ENCODE peak calls at places on chromosome 15, in nine cellular contexts. T is H1, F is IMR-90, I is fibroblast of mammary gland, J is lung, M is HCT116, P is mammary epithelial cell, W is fibroblast of pulmonary artery, G is endodermal cell. X is an unnamed sample.

GRCh38 chr15:93759626-93760025 is 471.7 kb upstream of the MCTP2 start:
- DNase-seq in T (no peak), F (no peak), I (no peak), J (no peak), M (no peak), P (peak), W (no peak), G (no peak), X (no peak)

GRCh38 chr15:71436854-71437253 is 321.6 kb downstream of the THSD4 start:
- DNase-seq in T (no peak), F (no peak), I (no peak), J (no peak), M (no peak), P (no peak), W (no peak), G (no peak), X (no peak)

GRCh38 chr15:55789066-55789660 is 46.2 kb upstream of the PRTG start:
- DNase-seq in T (peak), F (no peak), I (peak), J (no peak), M (peak), P (no peak), W (no peak), G (peak), X (no peak)

GRCh38 chr15:69398541-69398940 is 15.6 kb upstream of the KIF23 start:
- DNase-seq in T (no peak), F (peak), I (peak), J (no peak), M (no peak), P (peak), W (no peak), G (no peak), X (no peak)

GRCh38 chr15:92930061-92930460 is 29.9 kb downstream of the CHD2 start:
- DNase-seq in T (no peak), F (peak), I (no peak), J (no peak), M (no peak), P (no peak), W (no peak), G (no peak), X (no peak)

GRCh38 chr15:101318810-101319200 is 23.8 kb upstream of the SNRPA1 start:
- DNase-seq in T (no peak), F (no peak), I (no peak), J (no peak), M (no peak), P (no peak), W (no peak), G (no peak), X (no peak)

GRCh38 chr15:48190932-48191573 is 412 bp upstream of the CTXN2 start:
- DNase-seq in T (peak), F (peak), I (peak), J (peak), M (no peak), P (peak), W (peak), G (peak), X (no peak)

GRCh38 chr15:78565951-78566774 is 843 bp downstream of the CHRNA5 start:
- DNase-seq in T (peak), F (peak), I (peak), J (no peak), M (no peak), P (peak), W (peak), G (peak), X (peak)

GRCh38 chr15:73125219-73125618 is 73.0 kb downstream of the NEO1 start:
- DNase-seq in T (no peak), F (peak), I (peak), J (no peak), M (no peak), P (peak), W (peak), G (no peak), X (no peak)

GRCh38 chr15:30962659-30963058 is 28.8 kb downstream of the MTMR10 start:
- DNase-seq in T (no peak), F (no peak), I (no peak), J (no peak), M (no peak), P (no peak), W (no peak), G (no peak), X (no peak)

GRCh38 chr15:57463360-57463759 is 87.1 kb downstream of the CGNL1 start:
- DNase-seq in T (no peak), F (no peak), I (no peak), J (no peak), M (no peak), P (no peak), W (no peak), G (no peak), X (no peak)

GRCh38 chr15:33068531-33068990 is 126.0 kb downstream of the FMN1 start:
- DNase-seq in T (no peak), F (no peak), I (peak), J (peak), M (no peak), P (peak), W (no peak), G (peak), X (no peak)

GRCh38 chr15:79170256-79170664 is 79.7 kb upstream of the RASGRF1 start:
- DNase-seq in T (no peak), F (no peak), I (no peak), J (no peak), M (no peak), P (peak), W (peak), G (no peak), X (no peak)

GRCh38 chr15:67823371-67824156 is 1.7 kb upstream of the SKOR1 start:
- DNase-seq in T (peak), F (no peak), I (no peak), J (no peak), M (no peak), P (no peak), W (no peak), G (peak), X (no peak)

GRCh38 chr15:80604583-80605506 is 90.3 kb upstream of the ABHD17C start:
- DNase-seq in T (peak), F (no peak), I (no peak), J (no peak), M (no peak), P (no peak), W (no peak), G (peak), X (no peak)

GRCh38 chr15:26891448-26891881 is 24.6 kb downstream of the GABRA5 start:
- DNase-seq in T (peak), F (peak), I (peak), J (peak), M (no peak), P (peak), W (peak), G (peak), X (peak)
- H3K4me3 ChIP-seq in T (no peak), F (peak), I (no peak), J (no peak), M (no peak), P (peak), W (peak), G (no peak), X (no peak)

DNA sequence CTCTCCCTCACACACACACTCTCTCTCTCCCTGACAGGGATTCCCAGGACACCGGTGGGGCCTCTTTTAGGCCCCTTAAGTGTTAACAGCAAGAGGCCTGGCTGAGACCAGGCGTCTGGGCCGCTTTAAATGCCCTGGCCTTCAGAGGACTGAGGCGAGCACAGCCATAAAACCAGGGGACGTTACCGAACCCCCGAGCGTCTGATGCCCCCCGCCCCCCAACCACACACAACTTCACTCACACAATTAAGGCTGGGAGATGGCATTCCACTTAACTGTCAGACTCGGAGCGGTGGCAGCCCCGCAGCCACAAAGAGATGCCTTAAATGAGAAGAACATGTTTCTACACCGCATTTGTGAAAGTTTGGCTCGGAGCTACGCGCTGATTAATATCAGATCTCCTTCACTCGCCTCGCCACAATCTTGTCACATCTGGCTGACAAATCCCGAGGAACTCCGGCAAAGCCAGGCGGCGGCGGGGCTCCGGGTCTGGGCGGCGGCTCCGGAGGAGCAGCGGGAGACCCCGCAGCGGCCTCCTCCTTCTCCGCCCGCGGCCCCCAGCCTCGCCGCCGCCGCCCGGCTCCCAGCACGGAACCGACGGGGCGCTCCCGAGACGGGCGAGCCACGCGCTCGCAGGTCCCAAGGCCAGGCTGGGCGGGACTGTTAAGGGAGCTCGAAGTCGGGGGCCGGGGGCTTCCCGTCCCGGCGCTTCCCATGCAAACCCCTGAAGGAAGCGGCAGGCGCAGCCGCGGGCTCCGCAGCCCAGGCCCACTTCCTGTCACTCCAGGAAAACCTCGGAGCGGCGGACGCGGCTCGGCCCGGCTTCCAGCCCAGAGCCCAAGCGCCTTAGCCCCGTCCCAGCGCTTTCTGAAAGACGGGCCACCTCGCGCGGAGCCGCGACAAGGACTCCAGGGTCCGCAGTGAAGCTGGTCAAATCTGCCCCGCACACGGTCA is 1.3 kb downstream of the BNC1 start:
- DNase-seq in T (peak), F (no peak), I (peak), J (no peak), M (no peak), P (peak), W (peak), G (peak), X (no peak)
- H3K4me3 ChIP-seq in T (peak), F (peak), I (peak), J (peak), M (no peak), P (peak), W (peak), G (peak), X (no peak)

GRCh38 chr15:52137432-52138357 is 25.1 kb upstream of the BCL2L10 start:
- DNase-seq in T (no peak), F (no peak), I (no peak), J (no peak), M (no peak), P (no peak), W (no peak), G (peak), X (no peak)

GRCh38 chr15:52133510-52134220 is 21.1 kb upstream of the BCL2L10 start:
- DNase-seq in T (no peak), F (no peak), I (no peak), J (no peak), M (no peak), P (no peak), W (no peak), G (peak), X (no peak)

GRCh38 chr15:52132066-52132465 is 19.5 kb upstream of the BCL2L10 start:
- DNase-seq in T (no peak), F (no peak), I (no peak), J (no peak), M (no peak), P (no peak), W (no peak), G (peak), X (no peak)

GRCh38 chr15:52136471-52136993 is 24.0 kb upstream of the BCL2L10 start:
- DNase-seq in T (no peak), F (peak), I (no peak), J (no peak), M (no peak), P (no peak), W (no peak), G (peak), X (no peak)

DNA sequence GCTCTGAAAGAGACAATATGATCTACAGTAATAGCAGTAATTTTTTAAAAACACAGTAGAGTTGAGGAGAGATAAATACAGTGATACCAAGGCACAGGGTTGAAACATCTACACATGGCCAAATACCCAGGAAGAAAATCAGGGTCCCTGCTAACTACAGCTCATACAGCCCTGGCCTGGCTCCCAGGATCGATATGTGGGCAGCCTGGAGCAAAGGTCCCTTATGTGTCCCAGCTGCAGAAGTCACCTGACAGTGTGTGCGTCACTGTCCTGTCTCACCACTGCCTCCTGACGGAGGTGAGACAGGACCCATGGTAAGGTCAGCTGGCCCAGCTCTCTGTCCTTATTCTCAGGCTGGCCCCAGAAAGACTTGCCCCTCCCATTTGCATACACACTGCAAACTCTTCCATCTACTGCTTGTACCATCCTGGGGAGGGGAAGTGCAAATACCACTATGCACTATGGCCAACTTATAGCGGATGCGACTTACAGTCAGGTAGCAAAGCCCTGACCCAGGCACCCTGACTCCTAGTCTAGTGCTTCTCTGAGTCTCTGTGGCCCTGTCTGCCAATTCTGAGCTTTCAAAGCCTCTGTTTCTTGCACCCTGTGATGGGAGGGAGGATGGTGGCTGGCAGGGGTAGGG is 22.0 kb upstream of the BCL2L10 start:
- DNase-seq in T (no peak), F (no peak), I (no peak), J (no peak), M (no peak), P (no peak), W (no peak), G (peak), X (no peak)
- H3K4me3 ChIP-seq in T (no peak), F (no peak), I (no peak), J (no peak), M (no peak), P (no peak), W (no peak), G (no peak), X (no peak)

GRCh38 chr15:99731336-99732267 is 1.6 kb downstream of the LYSMD4 start:
- DNase-seq in T (peak), F (no peak), I (no peak), J (no peak), M (no peak), P (peak), W (peak), G (peak), X (no peak)
- H3K4me3 ChIP-seq in T (peak), F (peak), I (peak), J (peak), M (peak), P (peak), W (peak), G (peak), X (no peak)

GRCh38 chr15:76905855-76906254 is 715 bp upstream of the SCAPER start:
- DNase-seq in T (no peak), F (no peak), I (peak), J (no peak), M (no peak), P (no peak), W (no peak), G (no peak), X (no peak)
- H3K4me3 ChIP-seq in T (peak), F (peak), I (no peak), J (no peak), M (peak), P (no peak), W (peak), G (peak), X (peak)

GRCh38 chr15:39581501-39582285 is 814 bp downstream of the THBS1 start:
- DNase-seq in T (no peak), F (peak), I (peak), J (peak), M (no peak), P (peak), W (peak), G (peak), X (no peak)

GRCh38 chr15:39580630-39581500 is at the start of gene THBS1:
- DNase-seq in T (peak), F (peak), I (peak), J (peak), M (no peak), P (peak), W (peak), G (peak), X (no peak)

GRCh38 chr15:39580117-39580629 is 706 bp upstream of the THBS1 start:
- DNase-seq in T (peak), F (peak), I (peak), J (peak), M (peak), P (peak), W (peak), G (peak), X (peak)

GRCh38 chr15:39579487-39580116 is 1.3 kb upstream of the THBS1 start:
- DNase-seq in T (peak), F (peak), I (peak), J (peak), M (peak), P (peak), W (peak), G (peak), X (peak)

DNA sequence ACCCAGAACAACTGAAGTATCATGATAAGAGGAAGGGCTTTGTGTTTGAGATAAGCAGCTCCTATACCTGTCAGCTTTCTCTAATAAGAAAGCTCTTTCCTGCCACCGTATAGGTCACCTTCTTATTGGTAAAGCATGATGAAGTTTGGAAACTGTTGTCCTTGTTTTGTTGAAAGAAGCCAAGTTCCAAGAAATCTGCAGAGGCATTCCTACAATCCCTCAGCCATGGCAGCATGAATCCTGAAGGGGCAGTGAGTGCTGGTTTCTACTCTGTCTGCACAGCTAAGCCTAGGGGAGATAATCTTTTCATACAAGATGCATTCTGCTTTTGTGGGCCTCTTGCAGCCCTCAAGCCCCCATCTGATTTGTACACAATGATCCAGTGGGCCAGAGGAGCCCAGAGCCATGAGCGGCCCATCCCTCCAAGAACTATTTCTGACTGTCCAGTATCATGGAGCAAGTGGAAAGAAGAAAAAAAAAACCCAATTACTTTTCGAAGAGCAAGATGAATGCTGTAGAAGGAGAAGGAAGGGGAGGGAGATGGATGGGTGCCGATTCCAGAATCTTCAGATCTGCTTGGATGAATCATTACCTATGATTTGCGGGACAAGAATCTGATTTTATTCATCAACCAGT is 1.9 kb upstream of the THBS1 start:
- DNase-seq in T (no peak), F (peak), I (peak), J (no peak), M (no peak), P (no peak), W (peak), G (no peak), X (no peak)
- H3K4me3 ChIP-seq in T (peak), F (peak), I (peak), J (no peak), M (peak), P (peak), W (peak), G (peak), X (peak)

GRCh38 chr15:41970456-41970855 is 1.9 kb downstream of the EHD4 start:
- DNase-seq in T (no peak), F (no peak), I (no peak), J (no peak), M (no peak), P (no peak), W (no peak), G (peak), X (no peak)
- H3K4me3 ChIP-seq in T (peak), F (no peak), I (no peak), J (peak), M (no peak), P (peak), W (peak), G (peak), X (peak)

X was measured in Panc1.